ENCODE peak calls at places on chromosome 14, in seven cellular contexts. S is right lobe of liver, O is fibroblast of gingiva, E is lung microvascular endothelial cell, U is HCT116, T is NCI-H1092, H is Karpas-422. M is an unnamed sample.

GRCh38 chr14:49861581-49861922 is 9.0 kb upstream of the NEMF start:
- DNase-seq in S (peak), O (peak), E (peak), U (no peak), T (peak), H (peak), M (peak)

GRCh38 chr14:65879218-65880009 is 466.9 kb downstream of the FUT8 start:
- DNase-seq in S (no peak), O (peak), E (peak), U (peak), T (no peak), H (no peak), M (peak)

GRCh38 chr14:60233891-60234290 is 15.1 kb upstream of the PPM1A start:
- DNase-seq in S (no peak), O (no peak), E (no peak), U (no peak), T (no peak), H (no peak), M (no peak)

GRCh38 chr14:85333313-85333712 is 196.6 kb upstream of the FLRT2 start:
- DNase-seq in S (no peak), O (peak), E (peak), U (no peak), T (no peak), H (no peak), M (peak)

GRCh38 chr14:104387000-104387384 is 192.6 kb upstream of the C14orf180 start:
- DNase-seq in S (no peak), O (no peak), E (no peak), U (no peak), T (peak), H (peak), M (no peak)

GRCh38 chr14:95222151-95222631 is 64.9 kb upstream of the DICER1 start:
- DNase-seq in S (no peak), O (no peak), E (no peak), U (no peak), T (no peak), H (no peak), M (no peak)

GRCh38 chr14:100106661-100107112 is 41.5 kb downstream of the EVL start:
- DNase-seq in S (no peak), O (no peak), E (peak), U (no peak), T (no peak), H (no peak), M (peak)

GRCh38 chr14:58708004-58708403 is 70.2 kb downstream of the DACT1 start:
- DNase-seq in S (no peak), O (no peak), E (no peak), U (no peak), T (no peak), H (no peak), M (no peak)

GRCh38 chr14:100860556-100861187 is 34.8 kb downstream of the MEG3 start:
- DNase-seq in S (no peak), O (no peak), E (no peak), U (no peak), T (no peak), H (no peak), M (no peak)

M was measured in dermis blood vessel endothelial cell.